ENCODE peak calls at places on chromosomes 3 and 15, in eight cellular contexts. One of them, this sample, is unnamed.

GRCh38 chr3:147387550-147388394 is 18.6 kb downstream of the ZIC4 start:
- DNase-seq in GM12878: no peak
- DNase-seq in HCT116: no peak
- DNase-seq in H1: no peak
- DNase-seq in endothelial cell of umbilical vein: no peak
- DNase-seq in HepG2: no peak
- DNase-seq in K562: no peak
- DNase-seq in SK-N-SH: no peak
- DNase-seq in this sample: no peak

GRCh38 chr3:114545196-114545595 is 251.4 kb downstream of the TIGIT start:
- DNase-seq in HCT116: no peak
- DNase-seq in K562: no peak
- DNase-seq in GM12878: no peak
- DNase-seq in endothelial cell of umbilical vein: no peak
- DNase-seq in HepG2: peak
- DNase-seq in H1: no peak
- DNase-seq in SK-N-SH: no peak
- DNase-seq in this sample: no peak

GRCh38 chr3:17810759-17811158 is 68.3 kb upstream of the TBC1D5 start:
- DNase-seq in K562: peak
- DNase-seq in HepG2: peak
- DNase-seq in GM12878: no peak
- DNase-seq in SK-N-SH: no peak
- DNase-seq in endothelial cell of umbilical vein: peak
- DNase-seq in H1: no peak
- DNase-seq in HCT116: peak
- DNase-seq in this sample: no peak

GRCh38 chr3:9779721-9780450 is 10.1 kb upstream of the CAMK1 start:
- DNase-seq in HCT116: no peak
- DNase-seq in HepG2: no peak
- DNase-seq in K562: no peak
- DNase-seq in SK-N-SH: no peak
- DNase-seq in endothelial cell of umbilical vein: no peak
- DNase-seq in GM12878: peak
- DNase-seq in H1: no peak
- DNase-seq in this sample: peak

GRCh38 chr3:169811606-169812123 is 1.0 kb upstream of the LRRIQ4 start:
- DNase-seq in K562: no peak
- DNase-seq in HCT116: no peak
- DNase-seq in SK-N-SH: no peak
- DNase-seq in GM12878: no peak
- DNase-seq in endothelial cell of umbilical vein: peak
- DNase-seq in H1: no peak
- DNase-seq in HepG2: no peak
- DNase-seq in this sample: no peak

GRCh38 chr15:30872341-30872748 is 31.4 kb upstream of the FAN1 start:
- DNase-seq in endothelial cell of umbilical vein: no peak
- DNase-seq in K562: no peak
- DNase-seq in GM12878: no peak
- DNase-seq in SK-N-SH: no peak
- DNase-seq in H1: no peak
- DNase-seq in HCT116: no peak
- DNase-seq in HepG2: no peak
- DNase-seq in this sample: no peak

GRCh38 chr3:63351159-63352007 is 73.3 kb downstream of the SYNPR start:
- DNase-seq in K562: peak
- DNase-seq in endothelial cell of umbilical vein: peak
- DNase-seq in HCT116: peak
- DNase-seq in GM12878: peak
- DNase-seq in HepG2: peak
- DNase-seq in SK-N-SH: peak
- DNase-seq in H1: no peak
- DNase-seq in this sample: no peak

GRCh38 chr3:12155833-12156232 is 2.9 kb downstream of the TIMP4 start:
- DNase-seq in HepG2: peak
- DNase-seq in endothelial cell of umbilical vein: peak
- DNase-seq in H1: no peak
- DNase-seq in GM12878: no peak
- DNase-seq in HCT116: peak
- DNase-seq in SK-N-SH: no peak
- DNase-seq in K562: peak
- DNase-seq in this sample: no peak

GRCh38 chr3:105085506-105085905 is 281.2 kb upstream of the ALCAM start:
- DNase-seq in K562: no peak
- DNase-seq in HepG2: no peak
- DNase-seq in H1: no peak
- DNase-seq in GM12878: no peak
- DNase-seq in SK-N-SH: no peak
- DNase-seq in endothelial cell of umbilical vein: no peak
- DNase-seq in HCT116: no peak
- DNase-seq in this sample: no peak

GRCh38 chr15:94230886-94231727 is at the start of gene MCTP2:
- DNase-seq in HCT116: peak
- DNase-seq in endothelial cell of umbilical vein: peak
- DNase-seq in H1: peak
- DNase-seq in SK-N-SH: peak
- DNase-seq in GM12878: peak
- DNase-seq in K562: no peak
- DNase-seq in HepG2: peak
- DNase-seq in this sample: no peak

GRCh38 chr15:94230436-94230885 is 900 bp upstream of the MCTP2 start:
- DNase-seq in HepG2: no peak
- DNase-seq in endothelial cell of umbilical vein: no peak
- DNase-seq in HCT116: no peak
- DNase-seq in H1: no peak
- DNase-seq in GM12878: no peak
- DNase-seq in K562: no peak
- DNase-seq in SK-N-SH: no peak
- DNase-seq in this sample: no peak

GRCh38 chr15:94231728-94232086 is 346 bp downstream of the MCTP2 start:
- DNase-seq in HepG2: peak
- DNase-seq in endothelial cell of umbilical vein: no peak
- DNase-seq in GM12878: no peak
- DNase-seq in HCT116: no peak
- DNase-seq in SK-N-SH: no peak
- DNase-seq in K562: no peak
- DNase-seq in H1: peak
- DNase-seq in this sample: no peak

GRCh38 chr15:94232107-94232506 is 746 bp downstream of the MCTP2 start:
- DNase-seq in K562: no peak
- DNase-seq in H1: no peak
- DNase-seq in SK-N-SH: no peak
- DNase-seq in GM12878: peak
- DNase-seq in HepG2: no peak
- DNase-seq in endothelial cell of umbilical vein: no peak
- DNase-seq in HCT116: no peak
- DNase-seq in this sample: no peak

DNA sequence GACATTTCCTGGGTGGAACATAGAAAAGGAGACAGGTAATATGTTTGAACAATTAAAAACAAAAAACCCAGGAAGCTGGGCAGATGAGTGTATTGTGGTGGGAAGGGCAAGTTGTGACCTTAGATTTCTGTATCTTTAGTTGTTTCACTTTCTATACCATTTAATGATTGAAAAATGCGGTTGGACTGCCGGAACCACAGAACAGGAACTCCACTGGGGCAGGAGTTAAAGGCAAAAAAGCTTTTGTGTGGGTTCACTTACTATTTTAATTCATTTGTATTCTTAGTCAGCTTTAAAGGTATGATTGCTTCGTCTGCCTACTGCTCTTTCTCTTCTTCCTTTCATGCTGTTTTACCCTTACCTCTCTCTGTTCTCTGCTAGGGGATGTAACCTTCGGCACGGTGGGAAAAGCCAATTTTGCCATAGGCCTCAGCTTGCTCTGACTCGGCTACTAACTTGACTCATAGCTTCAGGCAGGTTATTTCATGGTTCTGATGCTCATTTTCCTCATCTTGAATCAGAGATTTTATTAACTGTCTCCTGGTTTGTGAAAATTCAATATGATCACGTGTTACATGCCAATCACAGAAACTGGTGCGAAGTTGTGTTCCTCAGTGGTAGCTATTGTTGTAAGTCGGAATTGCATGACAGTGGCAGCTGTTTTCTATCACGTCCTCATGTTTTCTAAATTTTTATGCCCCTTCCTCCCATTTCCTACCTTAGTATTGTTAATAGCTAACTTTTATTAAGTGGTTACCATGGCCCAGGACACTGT is 1.6 kb upstream of the MCTP2 start:
- DNase-seq in SK-N-SH: no peak
- DNase-seq in K562: no peak
- DNase-seq in GM12878: peak
- DNase-seq in HCT116: no peak
- DNase-seq in H1: no peak
- DNase-seq in HepG2: no peak
- DNase-seq in endothelial cell of umbilical vein: no peak
- DNase-seq in this sample: no peak
- H3K4me3 ChIP-seq in SK-N-SH: no peak
- H3K4me3 ChIP-seq in K562: no peak
- H3K4me3 ChIP-seq in GM12878: peak
- H3K4me3 ChIP-seq in HCT116: peak
- H3K4me3 ChIP-seq in H1: no peak
- H3K4me3 ChIP-seq in HepG2: no peak
- H3K4me3 ChIP-seq in endothelial cell of umbilical vein: no peak
- H3K4me3 ChIP-seq in this sample: no peak

GRCh38 chr3:50189274-50189673 is 2.1 kb upstream of the GNAT1 start:
- DNase-seq in HCT116: peak
- DNase-seq in SK-N-SH: peak
- DNase-seq in endothelial cell of umbilical vein: peak
- DNase-seq in GM12878: no peak
- DNase-seq in K562: peak
- DNase-seq in H1: no peak
- DNase-seq in HepG2: peak
- DNase-seq in this sample: no peak
- TF ChIP-seq POLR2AphosphoS5 in HCT116: no peak
- TF ChIP-seq POLR2AphosphoS5 in SK-N-SH: no peak
- TF ChIP-seq POLR2AphosphoS5 in endothelial cell of umbilical vein: peak
- TF ChIP-seq POLR2AphosphoS5 in GM12878: no peak
- TF ChIP-seq POLR2AphosphoS5 in K562: no peak
- TF ChIP-seq POLR2AphosphoS5 in H1: no peak
- TF ChIP-seq POLR2AphosphoS5 in HepG2: no peak
- TF ChIP-seq POLR2AphosphoS5 in this sample: no peak

GRCh38 chr3:128257632-128258031 is 104.4 kb downstream of the EEFSEC start:
- DNase-seq in SK-N-SH: no peak
- DNase-seq in H1: no peak
- DNase-seq in GM12878: no peak
- DNase-seq in HCT116: no peak
- DNase-seq in HepG2: no peak
- DNase-seq in K562: no peak
- DNase-seq in endothelial cell of umbilical vein: no peak
- DNase-seq in this sample: no peak
- H3K9ac ChIP-seq in SK-N-SH: no peak
- H3K9ac ChIP-seq in H1: no peak
- H3K9ac ChIP-seq in GM12878: no peak
- H3K9ac ChIP-seq in HCT116: no peak
- H3K9ac ChIP-seq in HepG2: no peak
- H3K9ac ChIP-seq in K562: no peak
- H3K9ac ChIP-seq in endothelial cell of umbilical vein: no peak
- H3K9ac ChIP-seq in this sample: no peak

DNA sequence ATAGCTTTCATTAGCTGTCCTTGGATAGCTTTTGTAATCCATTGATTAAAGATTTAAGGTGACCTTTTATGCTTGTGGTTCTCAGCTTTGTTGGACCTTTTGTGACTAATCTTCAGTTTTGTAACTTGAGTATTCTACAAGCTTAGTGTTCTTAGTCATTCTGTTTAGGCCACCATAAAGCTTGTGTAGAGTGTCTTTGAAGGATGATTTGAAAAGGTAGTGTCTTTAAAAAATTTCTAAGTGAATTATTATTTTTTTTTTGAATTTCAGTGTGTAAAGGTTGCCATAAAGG is 7.5 kb downstream of the MORF4L1 start:
- DNase-seq in HCT116: no peak
- DNase-seq in K562: no peak
- DNase-seq in GM12878: no peak
- DNase-seq in SK-N-SH: no peak
- DNase-seq in H1: no peak
- DNase-seq in HepG2: no peak
- DNase-seq in endothelial cell of umbilical vein: no peak
- DNase-seq in this sample: no peak
- H3K4me3 ChIP-seq in HCT116: no peak
- H3K4me3 ChIP-seq in K562: no peak
- H3K4me3 ChIP-seq in GM12878: no peak
- H3K4me3 ChIP-seq in SK-N-SH: no peak
- H3K4me3 ChIP-seq in H1: no peak
- H3K4me3 ChIP-seq in HepG2: no peak
- H3K4me3 ChIP-seq in endothelial cell of umbilical vein: no peak
- H3K4me3 ChIP-seq in this sample: no peak

DNA sequence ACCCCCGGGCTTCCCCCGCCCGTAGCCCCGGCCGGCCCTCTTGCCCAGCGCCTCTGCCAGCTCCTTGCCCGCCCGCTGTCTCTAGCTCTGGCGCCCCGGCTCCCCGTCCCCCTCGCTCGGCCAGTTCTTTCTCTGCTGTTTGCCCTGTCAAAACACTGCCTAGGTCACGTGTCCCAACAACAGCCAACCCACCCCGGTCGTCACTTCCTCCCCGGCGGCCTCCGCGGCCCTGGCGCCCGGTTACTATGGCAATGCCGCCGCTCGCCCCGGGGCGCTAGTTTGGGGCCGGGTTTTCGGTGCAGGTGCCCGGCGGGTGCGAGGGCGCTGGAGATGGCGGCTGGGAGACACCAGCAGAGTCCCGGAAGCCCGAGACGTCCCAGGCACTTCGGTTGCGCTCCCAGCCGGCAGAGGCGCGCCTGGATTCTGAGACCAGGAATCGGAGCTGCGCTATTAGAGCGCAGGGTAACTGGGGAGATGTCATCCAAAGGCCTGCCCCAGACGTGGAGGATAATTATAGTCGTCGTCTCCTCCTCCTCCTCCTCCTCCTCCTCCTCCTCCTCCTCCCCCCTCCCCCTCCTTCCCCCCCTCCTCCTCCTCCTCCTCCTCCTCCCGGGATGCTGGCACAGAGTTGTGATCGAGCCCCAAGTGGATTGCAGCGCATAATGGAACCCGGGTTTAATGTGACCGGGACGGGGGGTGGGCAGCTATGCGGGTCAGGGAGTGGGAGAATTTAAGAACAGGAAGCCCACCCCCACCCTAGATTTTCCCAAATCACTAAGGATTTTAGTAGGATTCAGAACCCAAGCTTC is at the start of gene ATOSA:
- DNase-seq in H1: peak
- DNase-seq in endothelial cell of umbilical vein: peak
- DNase-seq in HCT116: peak
- DNase-seq in K562: peak
- DNase-seq in SK-N-SH: peak
- DNase-seq in GM12878: peak
- DNase-seq in HepG2: peak
- DNase-seq in this sample: peak
- TF ChIP-seq POLR2AphosphoS5 in H1: no peak
- TF ChIP-seq POLR2AphosphoS5 in endothelial cell of umbilical vein: peak
- TF ChIP-seq POLR2AphosphoS5 in HCT116: peak
- TF ChIP-seq POLR2AphosphoS5 in K562: no peak
- TF ChIP-seq POLR2AphosphoS5 in SK-N-SH: no peak
- TF ChIP-seq POLR2AphosphoS5 in GM12878: no peak
- TF ChIP-seq POLR2AphosphoS5 in HepG2: peak
- TF ChIP-seq POLR2AphosphoS5 in this sample: peak

GRCh38 chr3:129625071-129625874 is 18.8 kb upstream of the PLXND1 start:
- DNase-seq in H1: no peak
- DNase-seq in K562: no peak
- DNase-seq in HepG2: no peak
- DNase-seq in endothelial cell of umbilical vein: peak
- DNase-seq in GM12878: no peak
- DNase-seq in HCT116: no peak
- DNase-seq in SK-N-SH: peak
- DNase-seq in this sample: no peak
- H3K9ac ChIP-seq in H1: no peak
- H3K9ac ChIP-seq in K562: no peak
- H3K9ac ChIP-seq in HepG2: peak
- H3K9ac ChIP-seq in endothelial cell of umbilical vein: peak
- H3K9ac ChIP-seq in GM12878: no peak
- H3K9ac ChIP-seq in HCT116: peak
- H3K9ac ChIP-seq in SK-N-SH: no peak
- H3K9ac ChIP-seq in this sample: no peak

GRCh38 chr15:40595773-40596172 is 1.7 kb downstream of the KNL1 start:
- DNase-seq in SK-N-SH: no peak
- DNase-seq in HCT116: no peak
- DNase-seq in HepG2: no peak
- DNase-seq in endothelial cell of umbilical vein: no peak
- DNase-seq in H1: no peak
- DNase-seq in GM12878: no peak
- DNase-seq in K562: no peak
- DNase-seq in this sample: no peak
- H3K4me3 ChIP-seq in SK-N-SH: peak
- H3K4me3 ChIP-seq in HCT116: no peak
- H3K4me3 ChIP-seq in HepG2: peak
- H3K4me3 ChIP-seq in endothelial cell of umbilical vein: peak
- H3K4me3 ChIP-seq in H1: no peak
- H3K4me3 ChIP-seq in GM12878: peak
- H3K4me3 ChIP-seq in K562: no peak
- H3K4me3 ChIP-seq in this sample: peak

This sample was measured in SK-N-MC.